ENCODE peak calls at places on chromosomes 11 and 22, in nine cellular contexts. P is adrenal gland, C is mucosa of descending colon, S is body of pancreas, A is heart left ventricle, B is omental fat pad, H is RWPE1, I is dorsolateral prefrontal cortex, Y is left ventricle myocardium inferior. G is an unnamed sample.

GRCh38 chr11:31512117-31512516 is 2.5 kb downstream of the ELP4 start:
- DNase-seq in P (no peak), C (no peak), S (no peak), A (no peak), B (no peak), H (no peak), I (no peak), Y (no peak), G (no peak)

GRCh38 chr11:95092549-95093324 is 3.1 kb downstream of the ENDOD1 start:
- DNase-seq in P (peak), C (no peak), S (no peak), A (no peak), B (no peak), H (peak), I (no peak), Y (no peak), G (no peak)

GRCh38 chr11:1825785-1826451 is 8.9 kb upstream of the SYT8 start:
- DNase-seq in P (no peak), C (no peak), S (no peak), A (no peak), B (no peak), H (no peak), I (no peak), Y (no peak), G (no peak)

GRCh38 chr11:87600938-87601337 is 563.2 kb downstream of the TMEM135 start:
- DNase-seq in P (no peak), C (no peak), S (no peak), A (no peak), B (no peak), H (no peak), I (no peak), Y (no peak), G (no peak)

GRCh38 chr11:576791-577610 is 731 bp downstream of the PHRF1 start:
- DNase-seq in P (no peak), C (peak), S (no peak), A (no peak), B (no peak), H (no peak), I (no peak), Y (no peak), G (peak)

GRCh38 chr11:128860571-128861361 is 6.3 kb downstream of the KCNJ1 start:
- DNase-seq in P (no peak), C (no peak), S (no peak), A (no peak), B (no peak), H (no peak), I (no peak), Y (no peak), G (no peak)

GRCh38 chr11:19790831-19791552 is 78.4 kb downstream of the NAV2 start:
- DNase-seq in P (no peak), C (peak), S (peak), A (no peak), B (no peak), H (no peak), I (no peak), Y (no peak), G (no peak)

GRCh38 chr11:70420008-70420464 is 21.7 kb downstream of the CTTN start:
- DNase-seq in P (no peak), C (no peak), S (no peak), A (peak), B (no peak), H (no peak), I (no peak), Y (no peak), G (no peak)

GRCh38 chr11:113991170-113991569 is 16.3 kb downstream of the HTR3A start:
- DNase-seq in P (peak), C (no peak), S (peak), A (no peak), B (no peak), H (peak), I (no peak), Y (peak), G (no peak)

GRCh38 chr11:76155455-76156232 is 50.7 kb downstream of the WNT11 start:
- DNase-seq in P (no peak), C (no peak), S (no peak), A (no peak), B (no peak), H (no peak), I (peak), Y (no peak), G (no peak)

GRCh38 chr22:28183078-28183870 is 264.2 kb upstream of the PITPNB start:
- DNase-seq in P (peak), C (no peak), S (peak), A (no peak), B (no peak), H (no peak), I (no peak), Y (no peak), G (no peak)

GRCh38 chr22:22673628-22674027 is 29.2 kb downstream of the GGTLC2 start:
- DNase-seq in P (no peak), C (no peak), S (no peak), A (no peak), B (no peak), H (no peak), I (no peak), Y (no peak), G (no peak)

GRCh38 chr22:25566812-25567211 is 2.3 kb downstream of the GRK3 start:
- DNase-seq in P (no peak), C (no peak), S (no peak), A (no peak), B (no peak), H (no peak), I (no peak), Y (no peak), G (no peak)

GRCh38 chr11:11571893-11572292 is 49.9 kb downstream of the GALNT18 start:
- DNase-seq in P (no peak), C (no peak), S (no peak), A (no peak), B (no peak), H (no peak), I (no peak), Y (no peak), G (no peak)

GRCh38 chr11:3368199-3368598 is 10.7 kb downstream of the ZNF195 start:
- DNase-seq in P (no peak), C (no peak), S (no peak), A (no peak), B (no peak), H (no peak), I (no peak), Y (no peak), G (no peak)

GRCh38 chr11:77959434-77959833 is 35.0 kb downstream of the INTS4 start:
- DNase-seq in P (no peak), C (no peak), S (no peak), A (no peak), B (no peak), H (no peak), I (no peak), Y (no peak), G (no peak)

GRCh38 chr11:63609536-63609935 is 4.7 kb downstream of the PLAAT3 start:
- DNase-seq in P (no peak), C (peak), S (peak), A (peak), B (no peak), H (no peak), I (peak), Y (peak), G (no peak)

GRCh38 chr22:34804588-34804987 is 261.4 kb upstream of the ISX start:
- DNase-seq in P (no peak), C (no peak), S (no peak), A (no peak), B (no peak), H (no peak), I (no peak), Y (no peak), G (no peak)

GRCh38 chr22:44729391-44730012 is 22.9 kb upstream of the ARHGAP8 start:
- DNase-seq in P (no peak), C (no peak), S (no peak), A (peak), B (no peak), H (no peak), I (peak), Y (peak), G (no peak)

GRCh38 chr11:69215784-69216415 is 60.2 kb downstream of the SMIM38 start:
- DNase-seq in P (no peak), C (no peak), S (no peak), A (no peak), B (no peak), H (peak), I (no peak), Y (no peak), G (peak)

GRCh38 chr22:38788016-38788415 is 5.9 kb downstream of the DNAL4 start:
- DNase-seq in P (peak), C (no peak), S (peak), A (peak), B (no peak), H (no peak), I (no peak), Y (no peak), G (peak)

GRCh38 chr11:70278994-70279393 is 8.5 kb downstream of the PPFIA1 start:
- DNase-seq in P (no peak), C (no peak), S (no peak), A (no peak), B (no peak), H (no peak), I (peak), Y (no peak), G (peak)

GRCh38 chr22:49727191-49727880 is 100.3 kb downstream of the BRD1 start:
- DNase-seq in P (no peak), C (no peak), S (no peak), A (no peak), B (no peak), H (no peak), I (no peak), Y (no peak), G (no peak)

GRCh38 chr11:128697645-128698174 is 3.8 kb downstream of the FLI1 start:
- DNase-seq in P (no peak), C (no peak), S (no peak), A (no peak), B (no peak), H (no peak), I (no peak), Y (no peak), G (no peak)

GRCh38 chr11:104332110-104332509 is 168.2 kb upstream of the PDGFD start:
- DNase-seq in P (no peak), C (no peak), S (peak), A (no peak), B (no peak), H (no peak), I (no peak), Y (no peak), G (no peak)

GRCh38 chr11:33258631-33259184 is 1.5 kb downstream of the HIPK3 start:
- DNase-seq in P (peak), C (no peak), S (peak), A (no peak), B (no peak), H (no peak), I (no peak), Y (no peak), G (no peak)

GRCh38 chr11:128757235-128757711 is 63.4 kb downstream of the FLI1 start:
- DNase-seq in P (peak), C (no peak), S (no peak), A (peak), B (no peak), H (no peak), I (no peak), Y (no peak), G (no peak)

GRCh38 chr11:1867381-1867780 is 14.5 kb downstream of the LSP1 start:
- DNase-seq in P (no peak), C (peak), S (no peak), A (peak), B (no peak), H (no peak), I (no peak), Y (peak), G (peak)

GRCh38 chr11:35017528-35018342 is 101.3 kb downstream of the PDHX start:
- DNase-seq in P (no peak), C (no peak), S (no peak), A (no peak), B (no peak), H (no peak), I (no peak), Y (no peak), G (no peak)

GRCh38 chr11:12157241-12157661 is 46.9 kb downstream of the MICAL2 start:
- DNase-seq in P (no peak), C (no peak), S (no peak), A (no peak), B (no peak), H (no peak), I (no peak), Y (no peak), G (no peak)

GRCh38 chr11:35088676-35089075 is 50.3 kb upstream of the CD44 start:
- DNase-seq in P (no peak), C (no peak), S (no peak), A (no peak), B (no peak), H (peak), I (no peak), Y (no peak), G (no peak)

GRCh38 chr22:19105456-19105855 is 16.8 kb downstream of the DGCR2 start:
- DNase-seq in P (no peak), C (no peak), S (no peak), A (no peak), B (no peak), H (no peak), I (no peak), Y (no peak), G (no peak)

GRCh38 chr22:19106886-19107729 is 15.1 kb downstream of the DGCR2 start:
- DNase-seq in P (no peak), C (no peak), S (no peak), A (no peak), B (no peak), H (no peak), I (no peak), Y (no peak), G (no peak)

GRCh38 chr22:19103881-19104821 is 18.1 kb downstream of the DGCR2 start:
- DNase-seq in P (no peak), C (no peak), S (peak), A (no peak), B (no peak), H (no peak), I (no peak), Y (no peak), G (no peak)

GRCh38 chr22:19107730-19108074 is 14.5 kb downstream of the DGCR2 start:
- DNase-seq in P (no peak), C (no peak), S (no peak), A (no peak), B (no peak), H (no peak), I (no peak), Y (no peak), G (no peak)

GRCh38 chr22:19105867-19106802 is 16.1 kb downstream of the DGCR2 start:
- DNase-seq in P (no peak), C (no peak), S (peak), A (no peak), B (no peak), H (no peak), I (no peak), Y (no peak), G (no peak)
- TF ChIP-seq CTCF in P (peak), C (no peak), S (no peak), A (peak), B (no peak), H (no peak), I (no peak), Y (peak), G (no peak)

GRCh38 chr11:7511405-7511804 is 2.4 kb upstream of the PPFIBP2 start:
- DNase-seq in P (peak), C (no peak), S (peak), A (peak), B (no peak), H (no peak), I (peak), Y (peak), G (no peak)
- TF ChIP-seq CTCF in P (no peak), C (no peak), S (no peak), A (no peak), B (no peak), H (no peak), I (no peak), Y (no peak), G (no peak)

DNA sequence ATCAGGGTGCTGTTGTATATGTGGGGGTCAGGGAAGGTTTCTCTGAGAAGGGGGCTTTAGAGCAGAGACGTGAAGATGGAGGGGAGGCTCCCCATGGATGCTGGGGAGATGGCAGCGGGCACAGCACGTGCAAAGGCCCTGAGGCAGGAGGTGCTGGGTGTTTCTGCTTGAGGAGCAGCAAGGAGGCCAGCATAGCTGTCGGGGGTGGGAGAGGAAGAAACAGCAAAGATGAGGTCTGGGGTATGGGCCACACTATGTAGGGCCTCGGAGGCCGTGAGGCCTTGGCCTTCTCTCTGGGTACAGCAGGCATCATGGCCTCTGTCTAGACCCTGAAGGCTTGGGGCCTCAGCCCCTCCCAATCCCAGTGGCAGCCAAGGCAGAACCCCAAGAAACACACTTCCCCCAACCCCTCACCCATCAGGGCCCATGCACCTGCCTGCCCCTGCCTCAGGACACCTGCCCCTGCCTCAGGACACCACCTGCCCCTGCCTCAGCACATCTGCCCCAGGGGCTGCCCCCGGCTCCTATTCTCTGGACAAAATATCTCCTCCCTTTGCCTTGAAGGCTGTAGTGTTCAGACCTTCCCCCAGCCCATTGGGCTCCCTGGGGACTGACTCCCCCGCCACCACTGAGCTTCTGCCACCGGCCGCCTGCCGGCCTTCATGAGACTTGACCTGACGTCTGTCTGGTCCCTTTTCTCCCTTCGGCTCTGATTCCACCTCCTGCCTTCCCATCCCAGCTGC is 6.2 kb downstream of the ALDH3B1 start:
- DNase-seq in P (no peak), C (no peak), S (no peak), A (no peak), B (no peak), H (no peak), I (no peak), Y (no peak), G (no peak)
- TF ChIP-seq CTCF in P (peak), C (no peak), S (no peak), A (no peak), B (no peak), H (no peak), I (no peak), Y (no peak), G (no peak)

GRCh38 chr11:45182902-45183301 is 36.5 kb downstream of the PRDM11 start:
- DNase-seq in P (peak), C (no peak), S (peak), A (peak), B (no peak), H (no peak), I (no peak), Y (no peak), G (no peak)
- TF ChIP-seq CTCF in P (peak), C (peak), S (peak), A (peak), B (no peak), H (no peak), I (peak), Y (peak), G (peak)

DNA sequence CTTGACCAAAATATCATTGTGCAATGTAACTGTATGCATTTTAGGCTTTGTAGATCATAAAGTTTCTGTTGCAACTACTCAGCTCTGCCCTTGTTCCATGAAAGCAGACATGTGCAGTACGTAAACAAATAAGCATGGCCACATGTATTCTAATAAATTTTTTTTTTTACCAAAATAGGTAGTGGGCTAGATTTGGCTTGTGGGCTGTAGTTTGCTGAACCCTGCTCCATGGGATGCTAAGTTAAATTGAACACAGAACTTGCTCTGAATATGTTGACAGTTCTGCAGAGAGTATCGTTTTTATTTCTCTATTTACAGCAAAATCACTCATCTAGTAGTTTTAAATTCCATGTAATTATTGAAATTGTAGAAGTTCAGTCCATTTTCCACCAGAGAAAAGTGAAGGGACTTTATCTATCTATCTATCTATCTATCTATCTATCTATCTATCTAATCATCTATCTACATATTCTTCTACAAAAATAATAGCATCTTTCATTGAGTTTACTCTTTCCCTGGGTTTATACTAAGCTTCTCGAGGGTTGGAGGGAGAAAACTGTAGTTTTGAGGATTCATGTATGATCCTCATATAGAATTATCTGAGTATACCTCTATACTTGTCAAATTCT is 9.5 kb upstream of the OOSP4A start:
- DNase-seq in P (no peak), C (no peak), S (no peak), A (no peak), B (no peak), H (no peak), I (no peak), Y (no peak), G (no peak)
- TF ChIP-seq CTCF in P (no peak), C (no peak), S (no peak), A (no peak), B (no peak), H (no peak), I (no peak), Y (no peak), G (no peak)

DNA sequence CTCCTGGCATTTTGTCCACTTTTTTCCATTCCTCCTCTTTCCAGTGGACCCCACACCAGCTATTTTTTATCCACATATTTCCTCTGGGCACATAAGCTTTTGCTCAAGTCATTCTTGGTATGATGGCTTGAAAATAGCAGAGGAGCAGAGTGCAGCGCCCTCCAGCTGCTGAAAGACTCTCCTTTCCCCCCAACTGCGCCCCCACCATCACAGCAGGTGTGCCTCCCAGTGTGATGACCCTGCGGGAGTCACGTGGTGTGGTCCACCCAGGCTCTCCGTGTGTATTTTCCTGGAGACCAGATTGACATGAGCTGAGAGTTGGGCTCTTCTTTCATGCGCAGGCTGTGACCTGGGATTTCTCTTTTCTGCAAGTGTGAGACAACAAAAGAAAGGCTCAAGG is 1241.6 kb downstream of the TBC1D22A start:
- DNase-seq in P (no peak), C (no peak), S (no peak), A (no peak), B (no peak), H (no peak), I (no peak), Y (no peak), G (no peak)
- TF ChIP-seq CTCF in P (no peak), C (no peak), S (no peak), A (no peak), B (no peak), H (no peak), I (no peak), Y (no peak), G (no peak)

DNA sequence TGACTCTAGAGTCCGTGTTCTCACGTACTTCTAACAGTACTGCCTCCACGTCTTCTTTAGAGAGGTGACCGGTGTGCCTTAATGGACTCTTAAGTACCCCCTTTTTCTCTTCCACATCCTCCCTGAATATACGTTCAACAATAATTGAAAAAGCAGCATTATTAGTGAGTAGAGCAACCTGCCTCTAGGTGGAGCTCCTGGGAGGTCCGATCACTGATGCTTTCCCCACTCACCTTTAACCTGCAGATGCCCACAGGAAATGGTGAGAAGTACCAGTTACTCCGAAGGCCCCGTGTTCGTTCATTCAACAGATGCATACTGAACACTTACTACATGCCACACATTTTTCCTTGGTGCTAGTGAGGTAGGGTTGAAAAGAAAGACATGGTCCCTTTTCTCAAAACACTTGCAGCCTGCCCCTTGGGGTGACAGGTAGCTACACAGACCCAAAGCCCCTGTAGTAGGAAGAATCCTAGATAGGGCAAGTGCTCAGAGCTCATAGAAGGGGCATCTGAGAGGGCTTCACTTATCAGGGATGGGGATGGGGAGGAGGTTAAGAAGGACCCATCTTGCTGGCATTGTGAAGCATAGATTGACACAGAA is 72.7 kb downstream of the FEZ1 start:
- DNase-seq in P (no peak), C (no peak), S (peak), A (no peak), B (no peak), H (no peak), I (no peak), Y (no peak), G (peak)
- TF ChIP-seq CTCF in P (no peak), C (no peak), S (no peak), A (no peak), B (no peak), H (peak), I (no peak), Y (peak), G (no peak)

G was measured in kidney.